ENCODE peak calls at places on chromosomes 11 and 22, in ten cellular contexts. Z, W, G, F, X, M, Y, H, L and D are unnamed samples.

GRCh38 chr11:90250970-90251369 is 28.1 kb upstream of the CHORDC1 start:
- DNase-seq in Z (no peak), W (no peak), G (no peak), F (no peak), X (no peak), M (no peak), Y (no peak), H (no peak), L (no peak), D (no peak)

GRCh38 chr11:115672999-115673411 is 168.8 kb upstream of the CADM1 start:
- DNase-seq in Z (peak; percentile 90), W (peak; percentile 90), G (peak; percentile 22), F (peak; percentile 90), X (peak; percentile 52), M (no peak), Y (no peak), H (peak; percentile 77), L (no peak), D (no peak)

GRCh38 chr11:60194511-60194910 is 11.6 kb upstream of the MS4A6A start:
- DNase-seq in Z (no peak), W (no peak), G (no peak), F (no peak), X (no peak), M (no peak), Y (no peak), H (no peak), L (no peak), D (no peak)

GRCh38 chr11:112655386-112655785 is 305.8 kb upstream of the NCAM1 start:
- DNase-seq in Z (peak; percentile 77), W (peak; percentile 79), G (no peak), F (peak; percentile 75), X (peak; percentile 76), M (peak; percentile 77), Y (no peak), H (no peak), L (no peak), D (no peak)

GRCh38 chr22:37196539-37197450 is 8.7 kb upstream of the C1QTNF6 start:
- DNase-seq in Z (peak; percentile 87), W (peak; percentile 95), G (peak; percentile 72), F (peak; percentile 96), X (peak; percentile 94), M (peak; percentile 95), Y (no peak), H (no peak), L (no peak), D (no peak)

GRCh38 chr11:119751281-119752060 is 22.5 kb upstream of the NECTIN1 start:
- DNase-seq in Z (no peak), W (no peak), G (peak; percentile 35), F (no peak), X (no peak), M (no peak), Y (no peak), H (no peak), L (no peak), D (no peak)

GRCh38 chr11:119671048-119671447 is 58.0 kb downstream of the NECTIN1 start:
- DNase-seq in Z (peak; percentile 97), W (peak; percentile 77), G (no peak), F (peak; percentile 72), X (peak; percentile 94), M (peak; percentile 82), Y (peak; percentile 41), H (peak; percentile 54), L (no peak), D (no peak)

GRCh38 chr11:83241291-83241946 is 44.7 kb downstream of the CCDC90B start:
- DNase-seq in Z (peak; percentile 70), W (peak; percentile 53), G (peak; percentile 79), F (peak; percentile 60), X (peak; percentile 77), M (peak; percentile 55), Y (peak; percentile 25), H (no peak), L (peak; percentile 63), D (peak; percentile 1)

GRCh38 chr11:107623183-107623582 is 32.2 kb downstream of the ELMOD1 start:
- DNase-seq in Z (no peak), W (no peak), G (no peak), F (no peak), X (no peak), M (no peak), Y (no peak), H (no peak), L (no peak), D (no peak)

GRCh38 chr11:107825875-107826274 is 32.7 kb downstream of the SLC35F2 start:
- DNase-seq in Z (no peak), W (no peak), G (no peak), F (no peak), X (no peak), M (no peak), Y (no peak), H (no peak), L (no peak), D (no peak)

GRCh38 chr11:1747753-1748466 is 2.5 kb downstream of the IFITM10 start:
- DNase-seq in Z (no peak), W (no peak), G (no peak), F (peak; percentile 33), X (peak; percentile 37), M (peak; percentile 38), Y (no peak), H (no peak), L (no peak), D (no peak)

GRCh38 chr11:115695677-115696451 is 191.6 kb upstream of the CADM1 start:
- DNase-seq in Z (no peak), W (no peak), G (no peak), F (no peak), X (no peak), M (no peak), Y (no peak), H (peak; percentile 15), L (no peak), D (no peak)

GRCh38 chr11:47258317-47258902 is 614 bp downstream of the NR1H3 start:
- DNase-seq in Z (no peak), W (no peak), G (no peak), F (no peak), X (no peak), M (no peak), Y (no peak), H (no peak), L (no peak), D (no peak)

GRCh38 chr11:44709281-44709562 is 17.5 kb upstream of the TSPAN18 start:
- DNase-seq in Z (no peak), W (no peak), G (no peak), F (no peak), X (no peak), M (no peak), Y (no peak), H (no peak), L (no peak), D (no peak)

GRCh38 chr22:46073683-46074504 is 76.4 kb upstream of the PPARA start:
- DNase-seq in Z (no peak), W (no peak), G (peak; percentile 9), F (no peak), X (peak; percentile 65), M (no peak), Y (no peak), H (no peak), L (peak; percentile 36), D (no peak)

GRCh38 chr11:120908521-120909181 is 115.3 kb upstream of the TBCEL start:
- DNase-seq in Z (no peak), W (no peak), G (no peak), F (no peak), X (no peak), M (no peak), Y (no peak), H (no peak), L (no peak), D (no peak)

GRCh38 chr11:47060807-47061206 is 115.9 kb downstream of the ARFGAP2 start:
- DNase-seq in Z (no peak), W (no peak), G (peak; percentile 8), F (peak; percentile 12), X (peak; percentile 28), M (peak; percentile 18), Y (no peak), H (no peak), L (no peak), D (no peak)